ENCODE peak calls at places on chromosome 2, in six cellular contexts. C is neural progenitor cell, V is PC-9, E is prostate gland, R is small intestine, H is tibial artery. P is an unnamed sample. For H3K4me1, the result is how much of the 10 kb centered on the place peaks cover.

GRCh38 chr2:121197369-121198091 is 87.5 kb downstream of the TFCP2L1 start:
- DNase-seq in V (peak), H (peak), E (peak), C (no peak), R (peak), P (peak)

GRCh38 chr2:109343460-109343859 is 214.5 kb downstream of the SH3RF3 start:
- DNase-seq in R (no peak), E (no peak), H (no peak), C (no peak), V (no peak), P (no peak)

GRCh38 chr2:43559391-43560230 is 36.2 kb downstream of the THADA start:
- DNase-seq in E (no peak), V (no peak), R (no peak), H (no peak), C (no peak), P (no peak)

GRCh38 chr2:239261796-239262475 is 138.9 kb downstream of the HDAC4 start:
- DNase-seq in V (no peak), H (no peak), C (no peak), R (no peak), E (no peak), P (no peak)

GRCh38 chr2:55809875-55810620 is 113.5 kb downstream of the EFEMP1 start:
- DNase-seq in E (peak), H (peak), C (no peak), R (no peak), V (peak), P (no peak)

GRCh38 chr2:9807056-9807455 is 36.2 kb upstream of the TAF1B start:
- DNase-seq in E (no peak), C (no peak), H (no peak), R (no peak), V (peak), P (no peak)

GRCh38 chr2:239092571-239093294 is 244.8 kb downstream of the TWIST2 start:
- DNase-seq in C (peak), V (no peak), R (no peak), H (no peak), E (no peak), P (no peak)

GRCh38 chr2:9473985-9474360 is 378 bp upstream of the IAH1 start:
- DNase-seq in H (peak), R (peak), E (no peak), V (no peak), C (peak), P (no peak)

GRCh38 chr2:182447843-182448242 is 21.0 kb upstream of the PDE1A start:
- DNase-seq in E (no peak), V (no peak), C (no peak), H (peak), R (no peak), P (no peak)

GRCh38 chr2:100193334-100193733 is 50.9 kb upstream of the AFF3 start:
- DNase-seq in R (peak), H (no peak), V (no peak), C (no peak), E (no peak), P (no peak)

GRCh38 chr2:229003256-229003655 is 267.8 kb downstream of the PID1 start:
- DNase-seq in V (no peak), C (no peak), H (no peak), E (no peak), R (no peak), P (no peak)

GRCh38 chr2:132975490-132976105 is 305.6 kb upstream of the LYPD1 start:
- DNase-seq in H (no peak), E (no peak), C (no peak), R (no peak), V (no peak), P (no peak)

GRCh38 chr2:128513416-128514283 is 195.0 kb upstream of the HS6ST1 start:
- DNase-seq in E (no peak), V (no peak), R (no peak), C (no peak), H (peak), P (no peak)

GRCh38 chr2:234953116-234954031 is 1.6 kb downstream of the SH3BP4 start:
- DNase-seq in V (peak), R (peak), H (no peak), C (peak), E (peak), P (no peak)

GRCh38 chr2:212892193-212892592 is 259.2 kb downstream of the IKZF2 start:
- DNase-seq in H (no peak), C (peak), E (no peak), V (no peak), R (no peak), P (no peak)

GRCh38 chr2:59184281-59185020 is 943.3 kb upstream of the FANCL start:
- DNase-seq in R (no peak), E (no peak), H (no peak), C (no peak), V (peak), P (no peak)

GRCh38 chr2:239566995-239567580 is 166.3 kb upstream of the HDAC4 start:
- DNase-seq in V (no peak), C (no peak), R (no peak), E (no peak), H (no peak), P (no peak)

GRCh38 chr2:112021781-112022231 is 33.3 kb upstream of the TMEM87B start:
- DNase-seq in R (peak), V (peak), C (no peak), E (no peak), H (no peak), P (no peak)

GRCh38 chr2:54763636-54764291 is 40.3 kb downstream of the EML6 start:
- DNase-seq in R (peak), E (no peak), C (peak), H (no peak), V (no peak), P (no peak)

GRCh38 chr2:237432484-237433092 is 18.6 kb upstream of the COL6A3 start:
- DNase-seq in H (no peak), R (peak), E (no peak), C (no peak), V (peak), P (no peak)

GRCh38 chr2:144354953-144355352 is 165.0 kb downstream of the ZEB2 start:
- DNase-seq in R (no peak), E (no peak), V (no peak), C (no peak), H (no peak), P (no peak)

GRCh38 chr2:65604246-65604645 is 171.8 kb upstream of the SPRED2 start:
- DNase-seq in V (no peak), E (no peak), C (no peak), H (no peak), R (peak), P (no peak)

DNA sequence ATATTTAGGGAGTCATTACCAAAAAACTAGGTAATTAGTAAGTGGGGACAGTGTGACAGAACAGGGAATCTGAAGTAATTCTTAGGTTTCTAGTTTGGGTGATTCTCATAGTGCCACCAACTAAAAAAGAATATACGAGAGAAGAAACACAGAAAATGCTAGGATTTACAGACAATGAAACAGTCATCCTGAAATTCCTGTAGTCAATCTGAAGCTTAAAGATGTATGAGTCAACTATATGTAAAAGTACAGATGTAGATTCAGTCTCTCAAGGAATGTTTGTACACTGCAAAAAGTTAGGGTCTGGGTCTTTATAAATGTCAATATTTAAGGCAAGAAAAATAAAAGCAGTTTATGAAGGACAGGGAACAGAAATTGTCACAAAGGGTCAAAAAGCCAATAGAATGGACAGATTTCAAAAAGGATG is 107.0 kb downstream of the STRN start:
- DNase-seq in R (peak), V (no peak), C (no peak), E (no peak), H (no peak), P (no peak)
- H3K27ac ChIP-seq in R (peak), V (no peak), C (no peak), E (no peak), H (no peak), P (no peak)

GRCh38 chr2:96340493-96341414 is 5.2 kb downstream of the NCAPH start:
- DNase-seq in R (no peak), C (no peak), V (no peak), E (no peak), H (no peak), P (no peak)
- H3K4me1 ChIP-seq in R (under half), C (under half), V (under half), E (under half), H (under half), P (under half)

DNA sequence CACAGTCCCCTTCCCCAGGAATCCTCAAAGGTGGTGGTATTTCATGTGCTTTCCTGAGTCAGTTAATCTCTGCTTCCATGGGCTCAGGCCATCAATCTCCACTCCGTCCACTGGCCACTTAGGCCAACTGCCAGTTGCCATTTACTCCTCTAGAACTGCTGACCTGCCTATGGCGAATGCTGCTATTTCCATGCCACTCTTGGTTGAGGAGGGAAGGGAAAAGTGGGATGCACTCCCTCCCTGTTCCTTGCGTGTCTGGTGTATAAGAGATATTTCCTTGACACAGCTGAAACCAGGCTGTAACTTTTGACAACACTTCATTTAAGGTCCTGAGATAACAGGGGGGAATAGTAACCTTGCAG is 261.5 kb downstream of the MREG start:
- DNase-seq in E (no peak), H (no peak), R (no peak), V (no peak), C (no peak), P (no peak)
- H3K27ac ChIP-seq in E (no peak), H (no peak), R (no peak), V (no peak), C (no peak), P (no peak)

DNA sequence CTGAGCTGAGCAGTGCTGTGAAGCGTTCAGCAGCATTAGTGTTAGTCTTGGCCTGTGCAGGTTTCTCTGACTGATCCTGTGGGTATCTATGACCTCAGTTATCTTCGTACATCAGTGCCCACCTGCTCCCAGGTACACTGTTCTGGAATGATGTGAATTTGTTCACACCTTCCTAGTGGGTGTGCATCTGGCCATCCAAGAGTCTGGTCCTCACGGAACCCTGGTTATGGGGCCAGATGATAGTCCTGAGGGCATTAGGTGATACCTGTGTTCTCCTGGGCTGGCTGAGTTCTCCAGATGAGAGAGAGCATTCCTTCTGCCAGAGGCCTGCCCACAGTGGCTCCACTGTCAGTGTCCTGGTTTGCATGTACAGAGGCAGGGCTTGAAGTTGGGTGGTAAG is 57.2 kb downstream of the INPP4A start:
- DNase-seq in C (no peak), E (no peak), V (no peak), H (no peak), R (no peak), P (no peak)
- H3K4me1 ChIP-seq in C (under half), E (under half), V (under half), H (under half), R (under half), P (half or more)

DNA sequence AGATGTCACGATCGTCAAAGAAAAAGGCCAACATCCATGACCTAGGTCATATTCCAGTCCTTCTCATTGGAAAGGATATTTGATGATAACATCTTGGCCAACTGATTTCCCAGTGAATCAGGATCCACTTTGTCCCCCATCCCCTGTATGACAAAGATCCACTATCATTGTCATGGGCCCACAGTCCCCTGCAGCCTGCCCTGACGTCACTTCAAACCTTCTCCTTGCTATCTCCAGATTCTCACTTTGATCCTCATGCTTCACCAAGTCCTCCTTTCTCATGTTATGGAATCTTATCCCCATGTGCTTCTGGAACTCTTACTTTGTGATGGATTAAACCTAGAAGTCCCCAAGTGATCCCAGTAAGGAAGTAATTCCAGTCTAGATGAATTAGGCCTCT is 25.7 kb downstream of the GALNT14 start:
- DNase-seq in E (no peak), V (no peak), C (no peak), H (no peak), R (no peak), P (no peak)
- H3K27ac ChIP-seq in E (no peak), V (no peak), C (no peak), H (no peak), R (no peak), P (no peak)

DNA sequence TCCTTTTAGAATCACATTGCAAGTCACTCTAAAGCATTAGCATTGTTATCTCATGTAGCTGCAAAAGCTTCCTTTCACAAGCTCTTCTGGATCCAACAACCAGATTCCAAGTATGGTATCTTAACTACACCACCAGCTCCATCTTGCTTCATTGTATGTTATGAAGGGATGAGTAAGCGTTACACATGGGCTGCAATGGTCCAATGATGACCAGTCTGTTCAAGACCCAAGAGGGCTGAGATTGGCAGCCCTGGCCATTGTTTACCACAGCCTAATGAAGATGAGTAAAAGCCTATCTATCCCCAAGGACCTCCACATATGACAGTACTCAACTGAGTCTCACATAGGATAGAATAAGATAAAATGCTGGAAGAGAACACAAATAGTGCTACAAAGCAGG is 6.3 kb downstream of the CFLAR start:
- DNase-seq in C (no peak), E (no peak), H (no peak), R (no peak), V (no peak), P (no peak)
- H3K4me1 ChIP-seq in C (under half), E (under half), H (under half), R (under half), V (half or more), P (half or more)

DNA sequence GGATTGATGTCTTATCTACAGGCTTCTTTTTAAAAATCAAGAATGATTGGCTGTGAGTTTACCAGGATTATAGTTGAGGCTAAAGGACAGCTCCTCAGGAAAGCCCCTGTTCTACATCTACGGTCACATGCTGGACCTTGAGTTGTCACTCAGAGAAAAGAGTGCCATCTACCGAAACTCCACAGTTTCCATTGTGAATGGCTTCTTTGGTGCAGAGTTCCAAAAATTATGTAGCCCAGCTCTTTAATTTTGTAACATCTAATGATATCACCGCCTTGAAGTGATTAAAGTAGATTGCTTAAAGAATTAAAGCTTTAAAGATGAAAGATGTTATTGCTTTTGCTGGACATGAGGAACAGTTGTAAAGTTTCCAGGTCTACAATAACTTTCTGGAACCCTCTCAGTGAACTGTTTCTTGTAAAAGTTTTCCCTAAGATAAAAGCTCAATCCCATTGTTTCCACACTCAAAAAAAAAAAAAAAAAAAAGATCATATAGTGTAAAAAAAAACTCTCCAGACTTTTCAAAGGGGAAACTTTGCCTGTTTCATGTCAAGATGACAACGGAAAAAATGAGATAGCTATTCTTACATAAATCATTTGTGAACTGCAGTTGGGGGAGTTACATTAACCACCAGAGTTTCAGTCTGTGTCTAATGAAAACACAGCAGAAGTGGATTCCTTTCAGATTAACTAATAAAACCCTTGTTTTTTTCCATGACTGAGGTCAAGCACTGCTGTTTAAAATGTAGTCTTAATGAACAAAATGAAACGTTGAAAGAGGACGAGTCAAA is 4.3 kb downstream of the COL3A1 start:
- DNase-seq in C (peak), H (peak), V (no peak), R (peak), E (no peak), P (no peak)
- H3K27ac ChIP-seq in C (no peak), H (peak), V (no peak), R (no peak), E (peak), P (peak)

DNA sequence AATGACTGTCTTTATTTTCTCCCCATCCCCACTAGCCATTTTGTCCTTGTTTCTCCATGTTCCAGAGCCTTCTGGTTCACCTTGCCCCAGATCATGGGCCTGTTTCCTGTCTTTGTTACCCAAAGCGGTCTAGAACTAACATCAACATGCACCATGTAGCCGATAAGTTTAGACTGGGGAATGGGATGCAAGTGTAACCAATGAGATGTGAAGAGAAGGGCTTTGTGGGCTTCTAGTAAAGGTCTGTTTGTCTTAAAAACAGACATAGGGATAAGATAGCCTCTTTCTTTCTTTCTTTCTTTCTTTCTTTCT is 25.7 kb downstream of the INPP5D start:
- DNase-seq in R (no peak), V (no peak), H (no peak), C (no peak), E (no peak), P (no peak)
- H3K4me1 ChIP-seq in R (under half), V (under half), H (under half), C (under half), E (under half), P (under half)

GRCh38 chr2:11563784-11564666 is 30.2 kb downstream of the GREB1 start:
- DNase-seq in E (no peak), R (no peak), H (no peak), C (no peak), V (no peak), P (no peak)

GRCh38 chr2:11562476-11562875 is 28.6 kb downstream of the GREB1 start:
- DNase-seq in V (no peak), H (peak), C (no peak), R (no peak), E (no peak), P (no peak)

GRCh38 chr2:11559786-11560155 is 25.9 kb downstream of the GREB1 start:
- DNase-seq in C (no peak), H (no peak), R (no peak), E (no peak), V (no peak), P (no peak)

GRCh38 chr2:11560806-11561205 is 27.0 kb downstream of the GREB1 start:
- DNase-seq in C (no peak), R (no peak), H (no peak), E (no peak), V (no peak), P (no peak)

DNA sequence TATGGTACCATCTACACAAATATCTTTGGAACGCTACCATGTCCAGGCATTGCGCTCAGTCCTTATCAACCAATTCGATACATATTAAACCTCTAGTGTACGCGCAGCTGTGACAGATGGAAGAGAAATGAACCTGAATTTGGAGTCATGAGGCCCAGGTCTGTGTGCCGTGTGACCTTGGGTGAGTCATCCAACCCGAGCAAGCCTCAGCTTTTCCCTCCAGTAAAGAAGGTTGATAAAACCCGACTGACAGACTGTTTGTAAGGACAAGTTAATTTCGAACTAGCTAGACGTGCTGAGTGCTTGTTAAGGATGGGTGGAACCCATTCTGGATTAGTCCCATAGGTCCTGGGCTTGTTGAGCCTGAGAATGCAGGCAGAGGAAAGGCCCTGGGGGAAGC is 28.2 kb downstream of the GREB1 start:
- DNase-seq in R (no peak), E (no peak), C (no peak), V (no peak), H (no peak), P (no peak)
- H3K27ac ChIP-seq in R (no peak), E (no peak), C (no peak), V (no peak), H (no peak), P (no peak)

GRCh38 chr2:26691881-26692813 is at the start of gene KCNK3:
- DNase-seq in C (peak), V (no peak), R (peak), H (peak), E (peak), P (peak)

GRCh38 chr2:26696352-26696816 is 3.9 kb downstream of the KCNK3 start:
- DNase-seq in C (no peak), E (no peak), R (peak), V (peak), H (no peak), P (peak)

GRCh38 chr2:26693287-26693849 is 846 bp downstream of the KCNK3 start:
- DNase-seq in E (no peak), V (no peak), R (no peak), H (no peak), C (peak), P (no peak)

GRCh38 chr2:26692814-26693286 is 328 bp downstream of the KCNK3 start:
- DNase-seq in H (no peak), C (no peak), R (no peak), V (no peak), E (no peak), P (no peak)

GRCh38 chr2:26694001-26694400 is 1.5 kb downstream of the KCNK3 start:
- DNase-seq in H (no peak), C (no peak), R (no peak), E (no peak), V (no peak), P (no peak)
- H3K4me1 ChIP-seq in H (under half), C (under half), R (under half), E (under half), V (under half), P (half or more)

P was measured in thoracic aorta.